ENCODE peak calls at places on chromosomes 7 and 10, in six cellular contexts. One of them, this sample, is unnamed.

GRCh38 chr7:80134105-80134535 is 511 bp upstream of the GNAI1 start:
- DNase-seq in breast epithelium: peak
- DNase-seq in BE2C: no peak
- DNase-seq in Panc1: no peak
- DNase-seq in small intestine: no peak
- DNase-seq in A673: no peak
- DNase-seq in this sample: no peak

GRCh38 chr7:27994639-27995038 is 186.0 kb downstream of the JAZF1 start:
- DNase-seq in breast epithelium: no peak
- DNase-seq in BE2C: peak
- DNase-seq in Panc1: no peak
- DNase-seq in small intestine: peak
- DNase-seq in A673: peak
- DNase-seq in this sample: peak

GRCh38 chr7:1211611-1212010 is 21.1 kb upstream of the UNCX start:
- DNase-seq in breast epithelium: no peak
- DNase-seq in BE2C: no peak
- DNase-seq in Panc1: no peak
- DNase-seq in small intestine: no peak
- DNase-seq in A673: no peak
- DNase-seq in this sample: no peak

GRCh38 chr10:91665842-91666241 is 33.0 kb upstream of the PPP1R3C start:
- DNase-seq in breast epithelium: no peak
- DNase-seq in BE2C: peak
- DNase-seq in Panc1: no peak
- DNase-seq in small intestine: no peak
- DNase-seq in A673: no peak
- DNase-seq in this sample: no peak

GRCh38 chr10:31083765-31084184 is 52.1 kb upstream of the ZNF438 start:
- DNase-seq in breast epithelium: no peak
- DNase-seq in BE2C: peak
- DNase-seq in Panc1: no peak
- DNase-seq in small intestine: peak
- DNase-seq in A673: peak
- DNase-seq in this sample: peak

GRCh38 chr10:79976999-79977398 is 28.1 kb upstream of the SFTPD start:
- DNase-seq in breast epithelium: no peak
- DNase-seq in BE2C: no peak
- DNase-seq in Panc1: no peak
- DNase-seq in small intestine: no peak
- DNase-seq in A673: no peak
- DNase-seq in this sample: no peak

GRCh38 chr7:77831481-77831880 is 32.9 kb downstream of the PHTF2 start:
- DNase-seq in breast epithelium: no peak
- DNase-seq in BE2C: no peak
- DNase-seq in Panc1: no peak
- DNase-seq in small intestine: no peak
- DNase-seq in A673: no peak
- DNase-seq in this sample: no peak

GRCh38 chr10:128064615-128065580 is 61.3 kb downstream of the MKI67 start:
- DNase-seq in breast epithelium: peak
- DNase-seq in BE2C: no peak
- DNase-seq in Panc1: no peak
- DNase-seq in small intestine: peak
- DNase-seq in A673: peak
- DNase-seq in this sample: peak

GRCh38 chr7:82578430-82578829 is 134.9 kb upstream of the CACNA2D1 start:
- DNase-seq in breast epithelium: no peak
- DNase-seq in BE2C: no peak
- DNase-seq in Panc1: no peak
- DNase-seq in small intestine: peak
- DNase-seq in A673: no peak
- DNase-seq in this sample: peak

GRCh38 chr10:73887038-73888015 is 13.0 kb upstream of the CAMK2G start:
- DNase-seq in breast epithelium: peak
- DNase-seq in BE2C: peak
- DNase-seq in Panc1: no peak
- DNase-seq in small intestine: peak
- DNase-seq in A673: peak
- DNase-seq in this sample: peak

GRCh38 chr7:88735920-88736319 is 23.6 kb upstream of the ZNF804B start:
- DNase-seq in breast epithelium: no peak
- DNase-seq in BE2C: no peak
- DNase-seq in Panc1: no peak
- DNase-seq in small intestine: no peak
- DNase-seq in A673: no peak
- DNase-seq in this sample: no peak

GRCh38 chr10:49081532-49082275 is 33.6 kb downstream of the VSTM4 start:
- DNase-seq in breast epithelium: no peak
- DNase-seq in BE2C: no peak
- DNase-seq in Panc1: no peak
- DNase-seq in small intestine: no peak
- DNase-seq in A673: no peak
- DNase-seq in this sample: peak

GRCh38 chr7:8829100-8829499 is 395.7 kb downstream of the NXPH1 start:
- DNase-seq in breast epithelium: no peak
- DNase-seq in BE2C: no peak
- DNase-seq in Panc1: no peak
- DNase-seq in small intestine: no peak
- DNase-seq in A673: no peak
- DNase-seq in this sample: no peak

GRCh38 chr10:77890097-77890496 is 36.5 kb downstream of the DLG5 start:
- DNase-seq in breast epithelium: no peak
- DNase-seq in BE2C: no peak
- DNase-seq in Panc1: no peak
- DNase-seq in small intestine: no peak
- DNase-seq in A673: no peak
- DNase-seq in this sample: no peak

GRCh38 chr7:5423272-5423843 is at the start of gene TNRC18:
- DNase-seq in breast epithelium: peak
- DNase-seq in BE2C: no peak
- DNase-seq in Panc1: no peak
- DNase-seq in small intestine: peak
- DNase-seq in A673: peak
- DNase-seq in this sample: peak

GRCh38 chr10:83346216-83346910 is 792.9 kb upstream of the GHITM start:
- DNase-seq in breast epithelium: no peak
- DNase-seq in BE2C: no peak
- DNase-seq in Panc1: no peak
- DNase-seq in small intestine: no peak
- DNase-seq in A673: no peak
- DNase-seq in this sample: no peak

GRCh38 chr10:24713086-24713485 is 10.6 kb downstream of the ARHGAP21 start:
- DNase-seq in breast epithelium: no peak
- DNase-seq in BE2C: no peak
- DNase-seq in Panc1: no peak
- DNase-seq in small intestine: no peak
- DNase-seq in A673: no peak
- DNase-seq in this sample: no peak

GRCh38 chr7:157757211-157757610 is 420.4 kb downstream of the DNAJB6 start:
- DNase-seq in breast epithelium: no peak
- DNase-seq in BE2C: no peak
- DNase-seq in Panc1: no peak
- DNase-seq in small intestine: no peak
- DNase-seq in A673: no peak
- DNase-seq in this sample: no peak

GRCh38 chr7:128879939-128880746 is 17.5 kb downstream of the ATP6V1F start:
- DNase-seq in breast epithelium: peak
- DNase-seq in BE2C: peak
- DNase-seq in Panc1: no peak
- DNase-seq in small intestine: peak
- DNase-seq in A673: peak
- DNase-seq in this sample: peak

GRCh38 chr7:87001214-87001613 is 58.2 kb downstream of the ELAPOR2 start:
- DNase-seq in breast epithelium: peak
- DNase-seq in BE2C: no peak
- DNase-seq in Panc1: no peak
- DNase-seq in small intestine: no peak
- DNase-seq in A673: no peak
- DNase-seq in this sample: peak

GRCh38 chr10:60430017-60430416 is 40.3 kb upstream of the ANK3 start:
- DNase-seq in breast epithelium: no peak
- DNase-seq in BE2C: no peak
- DNase-seq in Panc1: no peak
- DNase-seq in small intestine: no peak
- DNase-seq in A673: no peak
- DNase-seq in this sample: no peak

GRCh38 chr7:22120391-22121053 is 174.8 kb upstream of the CDCA7L start:
- DNase-seq in breast epithelium: no peak
- DNase-seq in BE2C: no peak
- DNase-seq in Panc1: no peak
- DNase-seq in small intestine: no peak
- DNase-seq in A673: peak
- DNase-seq in this sample: no peak

GRCh38 chr7:7567898-7568531 is 1.3 kb downstream of the MIOS start:
- DNase-seq in breast epithelium: no peak
- DNase-seq in BE2C: no peak
- DNase-seq in Panc1: no peak
- DNase-seq in small intestine: peak
- DNase-seq in A673: no peak
- DNase-seq in this sample: no peak

GRCh38 chr7:23787272-23787671 is 77.3 kb downstream of the STK31 start:
- DNase-seq in breast epithelium: no peak
- DNase-seq in BE2C: no peak
- DNase-seq in Panc1: no peak
- DNase-seq in small intestine: no peak
- DNase-seq in A673: no peak
- DNase-seq in this sample: no peak

GRCh38 chr7:95304990-95305389 is 19.3 kb downstream of the PON1 start:
- DNase-seq in breast epithelium: no peak
- DNase-seq in BE2C: no peak
- DNase-seq in Panc1: no peak
- DNase-seq in small intestine: no peak
- DNase-seq in A673: peak
- DNase-seq in this sample: peak

GRCh38 chr7:5310822-5311405 is 28.2 kb downstream of the SLC29A4 start:
- DNase-seq in breast epithelium: no peak
- DNase-seq in BE2C: no peak
- DNase-seq in Panc1: no peak
- DNase-seq in small intestine: no peak
- DNase-seq in A673: no peak
- DNase-seq in this sample: no peak

GRCh38 chr7:12907774-12908173 is 220.3 kb downstream of the ARL4A start:
- DNase-seq in breast epithelium: no peak
- DNase-seq in BE2C: no peak
- DNase-seq in Panc1: no peak
- DNase-seq in small intestine: no peak
- DNase-seq in A673: no peak
- DNase-seq in this sample: no peak

GRCh38 chr7:26186364-26187311 is 13.9 kb downstream of the HNRNPA2B1 start:
- DNase-seq in breast epithelium: no peak
- DNase-seq in BE2C: no peak
- DNase-seq in Panc1: no peak
- DNase-seq in small intestine: peak
- DNase-seq in A673: no peak
- DNase-seq in this sample: no peak

GRCh38 chr10:132392811-132393694 is 3.9 kb upstream of the PWWP2B start:
- DNase-seq in breast epithelium: no peak
- DNase-seq in BE2C: no peak
- DNase-seq in Panc1: no peak
- DNase-seq in small intestine: no peak
- DNase-seq in A673: no peak
- DNase-seq in this sample: no peak

GRCh38 chr7:49001610-49002033 is 77.3 kb downstream of the CDC14C start:
- DNase-seq in breast epithelium: no peak
- DNase-seq in BE2C: peak
- DNase-seq in Panc1: peak
- DNase-seq in small intestine: no peak
- DNase-seq in A673: peak
- DNase-seq in this sample: peak

GRCh38 chr7:2116903-2117680 is 115.7 kb downstream of the MAD1L1 start:
- DNase-seq in breast epithelium: no peak
- DNase-seq in BE2C: peak
- DNase-seq in Panc1: no peak
- DNase-seq in small intestine: no peak
- DNase-seq in A673: no peak
- DNase-seq in this sample: peak

GRCh38 chr10:61905446-61905725 is 3.9 kb downstream of the ARID5B start:
- DNase-seq in breast epithelium: no peak
- DNase-seq in BE2C: no peak
- DNase-seq in Panc1: no peak
- DNase-seq in small intestine: peak
- DNase-seq in A673: no peak
- DNase-seq in this sample: no peak
- H3K4me3 ChIP-seq in breast epithelium: no peak
- H3K4me3 ChIP-seq in BE2C: no peak
- H3K4me3 ChIP-seq in Panc1: peak
- H3K4me3 ChIP-seq in small intestine: no peak
- H3K4me3 ChIP-seq in A673: peak
- H3K4me3 ChIP-seq in this sample: no peak

GRCh38 chr10:36446873-36447272 is 678.5 kb upstream of the ANKRD30A start:
- DNase-seq in breast epithelium: no peak
- DNase-seq in BE2C: peak
- DNase-seq in Panc1: no peak
- DNase-seq in small intestine: no peak
- DNase-seq in A673: no peak
- DNase-seq in this sample: peak
- H3K4me3 ChIP-seq in breast epithelium: no peak
- H3K4me3 ChIP-seq in BE2C: peak
- H3K4me3 ChIP-seq in Panc1: no peak
- H3K4me3 ChIP-seq in small intestine: no peak
- H3K4me3 ChIP-seq in A673: no peak
- H3K4me3 ChIP-seq in this sample: no peak

GRCh38 chr7:130662426-130662825 is 6.1 kb downstream of the COPG2 start:
- DNase-seq in breast epithelium: no peak
- DNase-seq in BE2C: no peak
- DNase-seq in Panc1: no peak
- DNase-seq in small intestine: no peak
- DNase-seq in A673: no peak
- DNase-seq in this sample: no peak
- H3K4me3 ChIP-seq in breast epithelium: no peak
- H3K4me3 ChIP-seq in BE2C: no peak
- H3K4me3 ChIP-seq in Panc1: no peak
- H3K4me3 ChIP-seq in small intestine: no peak
- H3K4me3 ChIP-seq in A673: no peak
- H3K4me3 ChIP-seq in this sample: no peak

DNA sequence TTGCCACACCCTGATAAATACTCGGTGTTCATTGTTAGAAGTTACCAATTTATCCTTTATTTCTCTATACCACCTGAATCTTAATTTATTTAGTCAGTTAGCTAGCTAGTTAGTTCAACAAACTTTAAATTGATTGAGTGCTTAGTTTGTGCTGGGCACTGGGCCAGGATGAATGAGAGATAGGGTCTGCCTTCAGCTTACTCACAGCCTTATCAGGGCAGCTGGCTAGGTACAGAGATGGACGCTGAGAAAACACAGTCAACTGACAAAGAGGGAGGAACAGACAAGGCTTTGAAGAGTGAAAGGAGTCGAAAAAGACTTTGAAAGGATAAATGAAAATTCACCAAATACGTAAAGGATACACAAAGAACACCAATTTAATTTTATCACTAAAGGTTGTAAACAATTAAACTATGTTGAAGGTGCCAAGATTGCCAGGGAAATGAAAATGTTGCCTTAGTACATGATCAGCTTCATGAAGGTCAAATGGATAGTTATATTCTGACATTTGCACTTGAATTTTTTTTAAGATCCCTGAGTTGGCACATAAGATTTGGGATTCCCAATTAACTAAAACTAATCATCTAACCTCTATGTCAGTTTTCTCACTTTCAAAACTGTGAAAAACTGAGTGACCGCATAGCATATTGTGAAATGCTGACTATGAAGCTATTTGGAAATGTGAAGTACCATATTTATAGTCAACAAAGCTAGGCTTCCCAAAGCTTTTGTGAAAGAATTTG is 2.1 kb downstream of the CAV2 start:
- DNase-seq in breast epithelium: no peak
- DNase-seq in BE2C: peak
- DNase-seq in Panc1: no peak
- DNase-seq in small intestine: peak
- DNase-seq in A673: peak
- DNase-seq in this sample: peak
- H3K4me3 ChIP-seq in breast epithelium: peak
- H3K4me3 ChIP-seq in BE2C: no peak
- H3K4me3 ChIP-seq in Panc1: peak
- H3K4me3 ChIP-seq in small intestine: no peak
- H3K4me3 ChIP-seq in A673: peak
- H3K4me3 ChIP-seq in this sample: no peak